ENCODE peak calls at places on chromosome 2, in six cellular contexts. I is GM06990, C is upper lobe of left lung, X is spleen, R is brain microvascular endothelial cell, A is K562. Q is an unnamed sample.

GRCh38 chr2:211181626-211182025 is 625.2 kb downstream of the CPS1 start:
- DNase-seq in C (no peak), R (no peak), I (no peak), X (no peak), A (no peak), Q (no peak)

GRCh38 chr2:179932786-179933185 is 71.4 kb upstream of the ZNF385B start:
- DNase-seq in R (no peak), I (no peak), X (no peak), A (no peak), C (no peak), Q (no peak)

GRCh38 chr2:128615571-128615970 is 296.9 kb upstream of the HS6ST1 start:
- DNase-seq in X (peak; percentile 47), R (no peak), I (no peak), C (no peak), A (no peak), Q (no peak)

GRCh38 chr2:224038830-224039079 is 331 bp downstream of the SERPINE2 start:
- DNase-seq in X (no peak), A (no peak), C (no peak), R (no peak), I (peak; percentile 29), Q (no peak)

GRCh38 chr2:219542931-219543595 is 546 bp downstream of the CHPF start:
- DNase-seq in A (peak; percentile 50), C (no peak), X (no peak), R (peak; percentile 15), I (no peak), Q (peak; percentile 61)

GRCh38 chr2:148552675-148553331 is 91.7 kb upstream of the EPC2 start:
- DNase-seq in R (no peak), C (no peak), I (no peak), X (no peak), A (no peak), Q (no peak)

GRCh38 chr2:98912221-98912851 is 23.7 kb downstream of the CRACDL start:
- DNase-seq in R (peak; percentile 82), X (peak; percentile 66), I (no peak), A (no peak), C (peak; percentile 52), Q (no peak)

GRCh38 chr2:215186021-215186420 is 47.6 kb upstream of the ABCA12 start:
- DNase-seq in I (no peak), X (no peak), A (no peak), C (no peak), R (no peak), Q (no peak)

GRCh38 chr2:8644605-8645175 is 37.2 kb upstream of the ID2 start:
- DNase-seq in I (no peak), X (peak; percentile 86), A (peak; percentile 77), R (no peak), C (peak; percentile 87), Q (no peak)

GRCh38 chr2:118832071-118832790 is 15.2 kb downstream of the EN1 start:
- DNase-seq in R (no peak), C (no peak), I (no peak), X (no peak), A (no peak), Q (no peak)

GRCh38 chr2:118834901-118835738 is 12.3 kb downstream of the EN1 start:
- DNase-seq in X (peak; percentile 64), R (no peak), A (no peak), C (peak; percentile 85), I (no peak), Q (no peak)

GRCh38 chr2:118832791-118833715 is 14.4 kb downstream of the EN1 start:
- DNase-seq in R (no peak), X (peak; percentile 51), I (no peak), A (no peak), C (no peak), Q (no peak)

GRCh38 chr2:118834440-118834810 is 13.0 kb downstream of the EN1 start:
- DNase-seq in C (peak; percentile 48), A (no peak), I (no peak), R (no peak), X (peak; percentile 30), Q (no peak)

DNA sequence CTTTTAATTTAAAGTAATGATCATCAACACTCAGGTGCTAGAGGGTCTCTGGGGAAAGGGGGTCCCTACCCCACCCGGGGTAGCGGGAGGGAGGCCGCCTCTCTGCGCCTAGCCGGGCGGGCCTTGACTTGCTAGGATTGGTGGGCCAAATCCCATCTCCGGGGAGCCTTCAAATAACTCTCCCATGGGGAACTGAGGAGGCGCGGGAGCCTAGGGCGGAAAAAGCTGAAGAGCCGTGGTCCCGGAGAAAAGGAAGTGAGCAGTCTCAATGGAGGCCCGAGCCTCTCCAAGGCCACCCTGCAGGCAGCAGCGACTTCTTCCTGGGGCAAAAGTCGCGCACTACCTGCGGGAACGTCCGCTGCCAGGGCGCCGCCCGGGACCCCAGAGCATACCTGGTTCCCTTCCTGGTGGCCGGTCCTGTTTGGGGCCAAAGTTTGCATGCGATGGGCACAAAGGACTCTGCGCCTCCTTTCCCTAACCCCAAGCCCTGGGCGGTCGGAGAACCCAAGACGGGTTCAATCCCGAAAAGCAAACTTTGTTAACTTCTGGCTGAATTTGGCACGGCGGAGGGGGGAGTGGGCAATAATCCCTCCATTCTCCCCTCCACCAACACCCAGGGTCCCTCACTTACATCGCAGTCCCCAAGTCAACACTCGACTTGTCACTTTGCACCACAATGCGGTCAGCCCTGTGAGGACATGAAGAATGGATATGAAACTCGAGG is 13.6 kb downstream of the EN1 start:
- DNase-seq in A (no peak), X (peak; percentile 57), R (no peak), I (no peak), C (no peak), Q (no peak)
- H3K27me3 ChIP-seq in A (peaks cover 24% of the 10 kb centered on the region), X (peaks cover 65% of the 10 kb centered on the region), R (peaks cover 85% of the 10 kb centered on the region), I (peaks cover 3% of the 10 kb centered on the region), C (no peaks in the 10 kb centered on the region), Q (no peaks in the 10 kb centered on the region)

DNA sequence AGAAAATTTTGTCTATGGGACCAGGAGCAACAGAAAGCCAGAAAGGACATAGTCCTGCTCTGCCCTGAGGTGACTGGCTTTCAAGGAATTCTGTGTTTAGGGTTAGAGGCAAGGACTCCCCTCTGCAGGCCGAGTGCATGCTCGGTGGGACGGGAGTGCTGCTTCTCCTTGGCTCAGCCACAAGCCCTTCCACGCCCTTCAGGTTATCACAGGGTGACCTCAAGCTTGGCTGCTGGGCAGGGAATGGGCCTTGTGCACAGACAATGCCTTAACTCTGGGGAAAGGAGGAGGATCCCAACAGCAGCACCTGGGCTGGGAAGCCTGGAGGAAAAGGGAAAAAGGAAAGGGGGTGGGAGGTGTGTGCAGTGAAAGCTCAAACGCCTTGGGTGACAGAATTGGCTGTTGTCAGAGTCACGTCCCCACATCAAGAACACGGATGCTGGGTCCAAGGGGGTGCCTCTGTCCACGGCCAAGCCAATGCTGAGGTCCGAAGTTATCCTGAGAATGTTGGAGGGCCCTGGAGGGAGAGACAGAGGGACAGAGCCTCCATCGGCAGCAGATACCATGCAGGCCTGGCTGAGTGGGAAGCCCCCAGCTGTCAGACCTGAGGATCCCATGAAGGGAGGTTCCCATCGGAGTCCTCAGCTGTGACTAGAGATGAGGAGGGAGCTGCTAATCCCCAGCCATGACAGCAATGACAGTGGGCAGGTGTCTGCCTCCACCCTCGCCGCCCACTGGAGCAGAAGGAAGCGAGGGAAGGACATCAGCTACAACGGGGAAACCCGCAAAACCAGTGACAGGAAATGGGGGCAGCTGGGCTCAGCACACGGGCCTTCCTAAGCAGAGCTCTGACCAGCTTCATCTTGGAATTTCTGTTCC is 32.5 kb downstream of the FAM178B start:
- DNase-seq in X (peak; percentile 75), R (no peak), C (no peak), A (no peak), I (peak; percentile 49), Q (no peak)
- H3K27me3 ChIP-seq in X (no peaks in the 10 kb centered on the region), R (no peaks in the 10 kb centered on the region), C (no peaks in the 10 kb centered on the region), A (no peaks in the 10 kb centered on the region), I (no peaks in the 10 kb centered on the region), Q (no peaks in the 10 kb centered on the region)

DNA sequence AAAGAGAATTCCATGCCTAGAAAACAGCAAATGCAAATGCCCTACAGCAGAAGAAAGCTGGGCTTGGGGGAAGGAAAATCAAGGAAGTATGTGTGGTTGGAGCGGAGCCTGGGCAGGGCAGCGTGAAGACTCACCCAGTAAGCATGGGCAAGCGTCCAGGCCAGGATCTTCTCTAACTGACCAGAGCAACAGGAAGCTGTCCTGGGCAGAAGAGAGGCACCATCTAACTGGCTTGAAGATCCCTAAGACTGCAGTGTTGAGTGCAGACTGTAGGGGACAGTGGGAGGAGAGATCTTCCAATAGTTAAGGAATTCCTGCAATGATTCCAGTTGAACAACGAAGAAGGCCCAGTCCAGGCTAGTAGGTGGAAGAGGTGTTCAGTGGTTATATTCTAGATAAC is 57.9 kb downstream of the NXPH2 start:
- DNase-seq in R (no peak), X (no peak), C (no peak), A (no peak), I (no peak), Q (no peak)
- H3K27me3 ChIP-seq in R (no peaks in the 10 kb centered on the region), X (no peaks in the 10 kb centered on the region), C (no peaks in the 10 kb centered on the region), A (peaks cover 4% of the 10 kb centered on the region), I (no peaks in the 10 kb centered on the region), Q (no peaks in the 10 kb centered on the region)

GRCh38 chr2:162016080-162016479 is 57.9 kb downstream of the DPP4 start:
- DNase-seq in I (no peak), R (no peak), X (no peak), A (no peak), C (no peak), Q (no peak)
- H3K27me3 ChIP-seq in I (no peaks in the 10 kb centered on the region), R (peaks cover 6% of the 10 kb centered on the region), X (no peaks in the 10 kb centered on the region), A (no peaks in the 10 kb centered on the region), C (no peaks in the 10 kb centered on the region), Q (no peaks in the 10 kb centered on the region)

GRCh38 chr2:119157850-119158511 is 570 bp downstream of the C1QL2 start:
- DNase-seq in A (no peak), I (no peak), C (peak; percentile 78), X (no peak), R (no peak), Q (no peak)
- H3K27me3 ChIP-seq in A (peaks cover 55% of the 10 kb centered on the region), I (peaks cover 2% of the 10 kb centered on the region), C (no peaks in the 10 kb centered on the region), X (peaks cover 61% of the 10 kb centered on the region), R (peaks cover 58% of the 10 kb centered on the region), Q (peaks cover 58% of the 10 kb centered on the region)

Q was measured in HAP-1.